ENCODE peak calls at places on chromosomes 3 and 15, in seven cellular contexts. One of them, this sample, is unnamed. For H3K4me1, the result is how much of the 10 kb centered on the place peaks cover.

GRCh38 chr15:76185716-76186115 is 125.6 kb downstream of the ETFA start:
- DNase-seq in prostate gland: no peak
- DNase-seq in suprapubic skin: no peak
- DNase-seq in colonic mucosa: peak
- DNase-seq in body of pancreas: peak
- DNase-seq in A549: peak
- DNase-seq in thyroid gland: peak
- DNase-seq in this sample: no peak

GRCh38 chr3:23751485-23751811 is 54.3 kb upstream of the UBE2E1 start:
- DNase-seq in body of pancreas: no peak
- DNase-seq in colonic mucosa: no peak
- DNase-seq in A549: no peak
- DNase-seq in prostate gland: no peak
- DNase-seq in suprapubic skin: no peak
- DNase-seq in thyroid gland: no peak
- DNase-seq in this sample: no peak

GRCh38 chr15:53746101-53746500 is 13.4 kb downstream of the WDR72 start:
- DNase-seq in body of pancreas: no peak
- DNase-seq in A549: no peak
- DNase-seq in thyroid gland: no peak
- DNase-seq in prostate gland: no peak
- DNase-seq in colonic mucosa: no peak
- DNase-seq in suprapubic skin: no peak
- DNase-seq in this sample: no peak

GRCh38 chr15:40695469-40695910 is 516 bp downstream of the RAD51 start:
- DNase-seq in thyroid gland: no peak
- DNase-seq in colonic mucosa: peak
- DNase-seq in prostate gland: no peak
- DNase-seq in suprapubic skin: no peak
- DNase-seq in body of pancreas: no peak
- DNase-seq in A549: peak
- DNase-seq in this sample: no peak

GRCh38 chr3:16481570-16481897 is 32.0 kb downstream of the RFTN1 start:
- DNase-seq in thyroid gland: no peak
- DNase-seq in colonic mucosa: no peak
- DNase-seq in prostate gland: no peak
- DNase-seq in A549: no peak
- DNase-seq in body of pancreas: no peak
- DNase-seq in suprapubic skin: no peak
- DNase-seq in this sample: no peak

GRCh38 chr15:37359495-37360290 is 259.3 kb upstream of the MEIS2 start:
- DNase-seq in colonic mucosa: no peak
- DNase-seq in suprapubic skin: no peak
- DNase-seq in body of pancreas: no peak
- DNase-seq in prostate gland: no peak
- DNase-seq in A549: no peak
- DNase-seq in thyroid gland: no peak
- DNase-seq in this sample: no peak

GRCh38 chr3:137761563-137762503 is 2.3 kb upstream of the SOX14 start:
- DNase-seq in prostate gland: no peak
- DNase-seq in suprapubic skin: no peak
- DNase-seq in thyroid gland: no peak
- DNase-seq in colonic mucosa: no peak
- DNase-seq in body of pancreas: no peak
- DNase-seq in A549: no peak
- DNase-seq in this sample: no peak

GRCh38 chr15:79466488-79466887 is 34.4 kb downstream of the MINAR1 start:
- DNase-seq in suprapubic skin: no peak
- DNase-seq in colonic mucosa: no peak
- DNase-seq in body of pancreas: no peak
- DNase-seq in A549: no peak
- DNase-seq in thyroid gland: no peak
- DNase-seq in prostate gland: no peak
- DNase-seq in this sample: no peak

GRCh38 chr3:15884132-15884531 is 86.4 kb upstream of the ANKRD28 start:
- DNase-seq in A549: no peak
- DNase-seq in colonic mucosa: no peak
- DNase-seq in body of pancreas: no peak
- DNase-seq in prostate gland: no peak
- DNase-seq in suprapubic skin: no peak
- DNase-seq in thyroid gland: no peak
- DNase-seq in this sample: no peak

GRCh38 chr3:138434276-138434874 is at the start of gene ESYT3:
- DNase-seq in prostate gland: peak
- DNase-seq in suprapubic skin: peak
- DNase-seq in colonic mucosa: peak
- DNase-seq in A549: peak
- DNase-seq in body of pancreas: peak
- DNase-seq in thyroid gland: peak
- DNase-seq in this sample: peak

GRCh38 chr15:40743921-40744809 is 10.9 kb downstream of the RMDN3 start:
- DNase-seq in thyroid gland: no peak
- DNase-seq in body of pancreas: no peak
- DNase-seq in prostate gland: no peak
- DNase-seq in colonic mucosa: peak
- DNase-seq in A549: no peak
- DNase-seq in suprapubic skin: peak
- DNase-seq in this sample: peak

GRCh38 chr15:75089781-75090734 is 66.7 kb downstream of the PPCDC start:
- DNase-seq in body of pancreas: no peak
- DNase-seq in thyroid gland: no peak
- DNase-seq in suprapubic skin: no peak
- DNase-seq in colonic mucosa: no peak
- DNase-seq in prostate gland: no peak
- DNase-seq in A549: no peak
- DNase-seq in this sample: no peak

GRCh38 chr3:189748046-189748445 is 116.9 kb downstream of the TP63 start:
- DNase-seq in A549: no peak
- DNase-seq in thyroid gland: no peak
- DNase-seq in prostate gland: no peak
- DNase-seq in body of pancreas: no peak
- DNase-seq in colonic mucosa: no peak
- DNase-seq in suprapubic skin: no peak
- DNase-seq in this sample: no peak

GRCh38 chr3:23594897-23595670 is 210.7 kb upstream of the UBE2E1 start:
- DNase-seq in suprapubic skin: no peak
- DNase-seq in colonic mucosa: no peak
- DNase-seq in thyroid gland: no peak
- DNase-seq in prostate gland: no peak
- DNase-seq in A549: no peak
- DNase-seq in body of pancreas: no peak
- DNase-seq in this sample: no peak

GRCh38 chr3:127920738-127921137 is 5.7 kb downstream of the KBTBD12 start:
- DNase-seq in thyroid gland: no peak
- DNase-seq in body of pancreas: no peak
- DNase-seq in colonic mucosa: no peak
- DNase-seq in A549: no peak
- DNase-seq in suprapubic skin: no peak
- DNase-seq in prostate gland: no peak
- DNase-seq in this sample: no peak

GRCh38 chr3:127914584-127914983 is 448 bp upstream of the KBTBD12 start:
- DNase-seq in thyroid gland: no peak
- DNase-seq in prostate gland: no peak
- DNase-seq in colonic mucosa: no peak
- DNase-seq in suprapubic skin: no peak
- DNase-seq in A549: no peak
- DNase-seq in body of pancreas: no peak
- DNase-seq in this sample: no peak

GRCh38 chr3:127911421-127911931 is 3.6 kb upstream of the KBTBD12 start:
- DNase-seq in A549: no peak
- DNase-seq in thyroid gland: no peak
- DNase-seq in prostate gland: peak
- DNase-seq in suprapubic skin: no peak
- DNase-seq in body of pancreas: no peak
- DNase-seq in colonic mucosa: peak
- DNase-seq in this sample: no peak

GRCh38 chr3:127915115-127915936 is at the start of gene KBTBD12:
- DNase-seq in body of pancreas: peak
- DNase-seq in colonic mucosa: peak
- DNase-seq in prostate gland: no peak
- DNase-seq in thyroid gland: peak
- DNase-seq in suprapubic skin: no peak
- DNase-seq in A549: no peak
- DNase-seq in this sample: peak

DNA sequence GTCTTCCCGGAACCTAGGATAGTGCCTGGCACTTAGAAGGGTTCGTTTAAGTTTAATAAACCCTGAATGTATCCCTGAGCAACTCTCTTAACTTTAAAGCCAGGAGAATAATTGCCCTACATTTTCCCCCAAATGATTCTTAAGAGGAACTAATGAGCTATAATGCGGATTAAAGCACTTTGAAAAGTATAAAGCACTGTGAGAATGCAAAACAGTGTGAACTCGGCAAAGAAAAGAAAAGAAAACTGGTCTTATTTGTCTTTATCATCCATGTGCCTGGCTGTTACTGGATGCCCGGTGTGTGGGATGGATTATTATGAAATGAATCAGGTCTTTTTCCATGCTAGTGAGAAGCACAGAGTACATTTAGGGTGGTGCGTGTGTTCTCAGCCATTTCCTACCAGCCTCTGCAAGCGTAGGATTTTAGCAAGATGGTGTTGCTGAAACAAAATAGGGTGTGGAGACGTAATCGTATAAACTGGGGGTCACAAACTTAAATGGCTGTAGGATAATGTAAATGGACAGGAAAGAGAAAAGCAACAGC is 977 bp downstream of the KBTBD12 start:
- DNase-seq in prostate gland: no peak
- DNase-seq in colonic mucosa: no peak
- DNase-seq in body of pancreas: no peak
- DNase-seq in thyroid gland: no peak
- DNase-seq in A549: no peak
- DNase-seq in suprapubic skin: no peak
- DNase-seq in this sample: no peak
- H3K4me1 ChIP-seq in prostate gland: under half
- H3K4me1 ChIP-seq in colonic mucosa: under half
- H3K4me1 ChIP-seq in body of pancreas: under half
- H3K4me1 ChIP-seq in thyroid gland: under half
- H3K4me1 ChIP-seq in A549: under half
- H3K4me1 ChIP-seq in suprapubic skin: under half
- H3K4me1 ChIP-seq in this sample: under half

GRCh38 chr3:156681003-156681402 is 6.6 kb downstream of the TIPARP start:
- DNase-seq in A549: peak
- DNase-seq in colonic mucosa: no peak
- DNase-seq in body of pancreas: peak
- DNase-seq in suprapubic skin: peak
- DNase-seq in prostate gland: peak
- DNase-seq in thyroid gland: no peak
- DNase-seq in this sample: no peak
- H3K4me3 ChIP-seq in A549: no peak
- H3K4me3 ChIP-seq in colonic mucosa: no peak
- H3K4me3 ChIP-seq in body of pancreas: no peak
- H3K4me3 ChIP-seq in suprapubic skin: peak
- H3K4me3 ChIP-seq in prostate gland: no peak
- H3K4me3 ChIP-seq in thyroid gland: no peak
- H3K4me3 ChIP-seq in this sample: no peak

DNA sequence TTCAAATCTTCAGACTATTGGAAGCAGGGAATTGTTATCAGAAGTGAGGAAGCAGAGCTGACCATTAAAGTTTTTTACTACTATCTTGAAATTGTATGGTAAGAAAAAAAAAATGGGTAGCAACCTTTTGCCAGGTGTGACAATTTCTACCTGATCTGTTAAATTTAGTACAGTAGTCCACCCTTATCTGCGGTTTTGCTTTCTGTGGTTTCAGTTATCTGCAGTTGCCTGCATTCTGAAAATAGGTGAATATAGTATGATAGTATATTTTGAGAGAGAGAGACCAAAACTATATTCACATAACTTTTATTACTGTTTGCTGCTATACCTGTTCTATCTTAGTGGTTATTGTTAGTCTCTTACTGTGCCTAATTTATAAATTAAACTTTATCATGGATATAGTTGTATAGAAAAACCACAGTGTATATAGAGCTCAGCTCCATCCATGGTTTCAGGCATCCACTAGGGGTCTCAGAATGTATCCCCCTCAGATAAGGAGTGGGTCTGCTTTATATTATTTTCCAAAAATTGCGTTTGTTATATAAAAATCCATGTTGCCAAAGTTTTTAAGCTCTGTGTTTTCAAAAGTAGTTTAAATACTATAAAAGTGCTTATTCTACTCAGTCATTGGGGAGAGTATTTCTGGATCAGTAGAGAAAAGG is 69.9 kb downstream of the PTPRG start:
- DNase-seq in colonic mucosa: no peak
- DNase-seq in body of pancreas: no peak
- DNase-seq in A549: no peak
- DNase-seq in thyroid gland: no peak
- DNase-seq in suprapubic skin: no peak
- DNase-seq in prostate gland: no peak
- DNase-seq in this sample: no peak
- TF ChIP-seq CTCF in colonic mucosa: no peak
- TF ChIP-seq CTCF in body of pancreas: no peak
- TF ChIP-seq CTCF in A549: no peak
- TF ChIP-seq CTCF in thyroid gland: no peak
- TF ChIP-seq CTCF in suprapubic skin: no peak
- TF ChIP-seq CTCF in prostate gland: no peak
- TF ChIP-seq CTCF in this sample: no peak

GRCh38 chr3:14416453-14416852 is 14.0 kb downstream of the SLC6A6 start:
- DNase-seq in suprapubic skin: no peak
- DNase-seq in prostate gland: no peak
- DNase-seq in thyroid gland: no peak
- DNase-seq in A549: no peak
- DNase-seq in body of pancreas: no peak
- DNase-seq in colonic mucosa: no peak
- DNase-seq in this sample: no peak

GRCh38 chr3:14412831-14413380 is 10.5 kb downstream of the SLC6A6 start:
- DNase-seq in thyroid gland: peak
- DNase-seq in colonic mucosa: no peak
- DNase-seq in A549: no peak
- DNase-seq in suprapubic skin: no peak
- DNase-seq in body of pancreas: no peak
- DNase-seq in prostate gland: no peak
- DNase-seq in this sample: no peak

GRCh38 chr3:14414841-14415464 is 12.5 kb downstream of the SLC6A6 start:
- DNase-seq in colonic mucosa: no peak
- DNase-seq in thyroid gland: no peak
- DNase-seq in suprapubic skin: no peak
- DNase-seq in body of pancreas: no peak
- DNase-seq in A549: no peak
- DNase-seq in prostate gland: no peak
- DNase-seq in this sample: no peak

GRCh38 chr3:14413381-14414071 is 11.1 kb downstream of the SLC6A6 start:
- DNase-seq in body of pancreas: no peak
- DNase-seq in suprapubic skin: no peak
- DNase-seq in A549: no peak
- DNase-seq in thyroid gland: peak
- DNase-seq in prostate gland: no peak
- DNase-seq in colonic mucosa: no peak
- DNase-seq in this sample: no peak

GRCh38 chr3:14415501-14415900 is 13.1 kb downstream of the SLC6A6 start:
- DNase-seq in suprapubic skin: no peak
- DNase-seq in colonic mucosa: no peak
- DNase-seq in body of pancreas: no peak
- DNase-seq in thyroid gland: no peak
- DNase-seq in prostate gland: no peak
- DNase-seq in A549: no peak
- DNase-seq in this sample: no peak
- H3K4me1 ChIP-seq in suprapubic skin: under half
- H3K4me1 ChIP-seq in colonic mucosa: under half
- H3K4me1 ChIP-seq in body of pancreas: under half
- H3K4me1 ChIP-seq in thyroid gland: half or more
- H3K4me1 ChIP-seq in prostate gland: under half
- H3K4me1 ChIP-seq in A549: half or more
- H3K4me1 ChIP-seq in this sample: under half